ENCODE peak calls at places on chromosomes 4 and X, in five cellular contexts. T, S, X, G and I are unnamed samples.

GRCh38 chr4:1191621-1192020 is 19.2 kb upstream of the SPON2 start:
- DNase-seq in T (no peak), S (no peak), X (no peak), G (no peak), I (no peak)

GRCh38 chrX:15043538-15043937 is 170.3 kb downstream of the MOSPD2 start:
- DNase-seq in T (no peak), S (no peak), X (no peak), G (no peak), I (no peak)

GRCh38 chrX:138711399-138712347 is at the start of gene FGF13:
- DNase-seq in T (peak), S (no peak), X (no peak), G (peak), I (no peak)

GRCh38 chr4:88528861-88529260 is 5.3 kb upstream of the PYURF start:
- DNase-seq in T (no peak), S (peak), X (no peak), G (no peak), I (no peak)

GRCh38 chrX:153924149-153924861 is 1.8 kb downstream of the ARHGAP4 start:
- DNase-seq in T (no peak), S (peak), X (peak), G (no peak), I (peak)

GRCh38 chr4:79294064-79294463 is 31.8 kb downstream of the NAA11 start:
- DNase-seq in T (no peak), S (peak), X (no peak), G (no peak), I (no peak)

GRCh38 chr4:57102050-57102564 is 8.1 kb downstream of the IGFBP7 start:
- DNase-seq in T (no peak), S (peak), X (no peak), G (peak), I (no peak)

GRCh38 chr4:48484494-48485168 is 1.5 kb downstream of the SLC10A4 start:
- DNase-seq in T (no peak), S (no peak), X (no peak), G (no peak), I (no peak)

GRCh38 chr4:113635739-113636437 is 125.7 kb downstream of the CAMK2D start:
- DNase-seq in T (no peak), S (peak), X (no peak), G (no peak), I (no peak)

GRCh38 chr4:30901781-30902479 is 181.8 kb downstream of the PCDH7 start:
- DNase-seq in T (no peak), S (no peak), X (no peak), G (no peak), I (no peak)

GRCh38 chrX:49249071-49249470 is 13.8 kb downstream of the CCDC22 start:
- DNase-seq in T (no peak), S (no peak), X (no peak), G (no peak), I (no peak)

DNA sequence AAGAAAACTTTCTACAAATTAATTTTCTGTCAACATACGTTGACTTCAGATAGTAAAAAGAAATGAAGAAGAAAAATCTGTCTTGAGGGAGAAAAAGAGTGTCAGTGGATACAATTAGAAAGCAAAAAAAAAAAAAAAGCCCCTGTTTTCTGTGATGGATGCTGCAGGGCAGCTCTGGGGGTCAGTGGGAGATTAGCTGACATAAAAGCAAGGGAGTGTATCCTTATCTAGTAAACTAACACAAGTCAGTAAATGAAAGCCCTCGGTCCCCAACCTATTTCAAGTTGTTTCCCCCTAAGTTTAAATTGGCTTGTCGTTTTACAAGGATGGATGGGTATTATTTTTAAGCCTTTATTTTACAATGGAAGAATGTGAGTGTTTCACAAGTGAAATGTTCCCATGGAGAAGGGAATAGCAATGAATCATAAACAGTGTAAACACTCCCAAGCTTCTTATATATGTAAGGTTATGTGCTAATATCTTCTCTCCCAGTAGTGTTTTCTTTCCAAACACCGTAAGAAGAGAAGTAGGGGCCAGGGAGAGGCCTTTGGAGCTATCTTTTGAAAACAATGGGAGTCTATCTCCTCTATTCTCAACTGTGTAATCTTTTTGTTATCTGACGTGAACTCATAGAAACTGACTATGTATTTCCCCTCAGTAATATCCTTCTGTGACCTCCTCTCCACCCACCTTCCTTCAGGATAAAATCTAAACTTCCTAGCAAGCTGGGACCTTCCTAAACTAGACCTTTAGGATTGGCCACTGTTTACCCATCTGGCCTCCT is 347.7 kb downstream of the FBXO8 start:
- DNase-seq in T (no peak), S (peak), X (no peak), G (no peak), I (no peak)
- H3K27ac ChIP-seq in T (no peak), S (peak), X (no peak), G (no peak), I (no peak)

GRCh38 chrX:112761239-112762207 is 79.1 kb downstream of the AMOT start:
- DNase-seq in T (no peak), S (no peak), X (no peak), G (no peak), I (no peak)
- H3K27ac ChIP-seq in T (no peak), S (no peak), X (no peak), G (no peak), I (no peak)

DNA sequence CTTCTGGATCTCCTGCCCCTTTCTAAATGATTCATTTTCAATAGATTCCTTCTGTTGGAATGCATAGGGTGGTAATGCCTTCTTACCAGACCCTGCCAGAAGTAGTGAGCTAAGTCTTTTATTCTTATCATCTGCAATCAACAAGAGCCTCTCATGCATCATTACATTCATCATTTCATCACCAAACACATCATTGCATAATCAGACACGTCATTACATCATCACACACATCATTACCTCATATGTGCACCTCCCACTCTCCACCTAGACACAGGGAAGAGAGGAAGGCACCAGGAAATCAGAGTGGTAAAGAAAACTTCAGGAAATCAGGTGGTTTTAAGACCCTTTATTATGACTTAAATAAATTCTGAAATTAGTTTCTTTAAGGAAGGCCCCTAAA is 45.0 kb downstream of the VCX2 start:
- DNase-seq in T (no peak), S (no peak), X (no peak), G (no peak), I (no peak)
- H3K27ac ChIP-seq in T (no peak), S (no peak), X (no peak), G (no peak), I (no peak)

DNA sequence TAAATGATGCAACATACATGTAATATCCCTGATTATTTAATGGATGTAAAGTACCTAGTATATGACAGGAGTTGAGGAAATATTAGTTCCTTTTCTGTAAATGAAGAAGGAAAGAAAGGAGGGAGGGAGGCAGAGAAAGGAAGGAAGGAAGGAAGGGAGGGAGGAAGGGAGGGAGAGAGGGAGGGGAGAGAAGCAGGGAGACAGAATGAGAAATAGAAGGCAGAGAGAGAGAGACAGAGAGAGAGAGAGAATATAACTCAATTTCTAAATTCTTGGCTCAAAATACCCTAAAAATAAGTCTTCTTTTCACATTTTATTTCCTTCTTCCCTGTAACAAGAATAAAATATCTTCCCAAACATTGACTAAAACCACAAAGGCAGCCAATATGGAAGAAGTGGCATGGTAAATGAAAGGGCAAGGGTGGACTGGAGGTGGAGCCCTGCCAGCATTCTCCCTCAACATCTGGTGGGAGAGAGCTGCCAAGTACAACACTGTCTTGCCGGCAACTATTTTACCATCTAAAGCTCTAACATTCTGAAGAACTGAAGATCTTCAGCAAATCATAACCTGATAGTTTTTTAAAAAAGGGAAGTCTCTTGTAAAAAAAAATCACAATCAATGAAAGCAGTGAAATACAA is 245.1 kb downstream of the PPP3CA start:
- DNase-seq in T (peak), S (peak), X (no peak), G (peak), I (no peak)
- H3K27ac ChIP-seq in T (no peak), S (no peak), X (no peak), G (no peak), I (no peak)

GRCh38 chrX:125202486-125203378 is 116.9 kb upstream of the TEX13C start:
- DNase-seq in T (no peak), S (no peak), X (no peak), G (no peak), I (no peak)
- H3K27ac ChIP-seq in T (no peak), S (no peak), X (no peak), G (no peak), I (no peak)